ENCODE peak calls at places on chromosomes 3 and 15, in four cellular contexts. Q is left ventricle myocardium inferior, Z is lower leg skin, U is endodermal cell. E is an unnamed sample.

GRCh38 chr3:184320099-184320445 is 5.7 kb downstream of the EIF4G1 start:
- DNase-seq in Q (peak; percentile 97), Z (peak; percentile 99), U (no peak), E (peak; percentile 98)

GRCh38 chr15:81809543-81809942 is 236.3 kb downstream of the MEX3B start:
- DNase-seq in Z (no peak), U (peak; percentile 70), Q (no peak), E (no peak)

GRCh38 chr3:31166249-31166885 is 271.9 kb upstream of the GADL1 start:
- DNase-seq in U (no peak), Z (no peak), Q (no peak), E (no peak)

GRCh38 chr3:47781326-47781684 is 388 bp downstream of the SMARCC1 start:
- DNase-seq in Z (peak; percentile 92), U (peak; percentile 78), Q (peak; percentile 70), E (no peak)

GRCh38 chr15:29225534-29226224 is 43.9 kb downstream of the NSMCE3 start:
- DNase-seq in U (no peak), Z (no peak), Q (no peak), E (no peak)

GRCh38 chr3:56210201-56210774 is 258.0 kb downstream of the ERC2 start:
- DNase-seq in U (no peak), Z (no peak), Q (no peak), E (no peak)

GRCh38 chr15:57355259-57355658 is 21.0 kb upstream of the CGNL1 start:
- DNase-seq in Q (no peak), U (peak; percentile 79), Z (no peak), E (no peak)

GRCh38 chr15:39427705-39428104 is 153.2 kb upstream of the THBS1 start:
- DNase-seq in Z (no peak), Q (peak; percentile 25), U (no peak), E (no peak)

GRCh38 chr3:124707667-124708066 is 22.6 kb upstream of the UMPS start:
- DNase-seq in Z (no peak), Q (no peak), U (peak; percentile 58), E (no peak)

GRCh38 chr15:40618906-40619305 is 24.9 kb downstream of the KNL1 start:
- DNase-seq in Q (no peak), Z (no peak), U (no peak), E (no peak)

GRCh38 chr15:95024388-95024787 is 793.0 kb downstream of the MCTP2 start:
- DNase-seq in Z (no peak), Q (no peak), U (peak; percentile 47), E (no peak)

GRCh38 chr3:70861855-70862254 is 549.4 kb upstream of the MDFIC2 start:
- DNase-seq in Z (no peak), U (no peak), Q (no peak), E (no peak)

GRCh38 chr3:172515130-172515918 is 7.9 kb downstream of the TNFSF10 start:
- DNase-seq in Z (no peak), Q (no peak), U (no peak), E (no peak)

GRCh38 chr3:105747056-105747455 is 121.8 kb downstream of the CBLB start:
- DNase-seq in Z (no peak), Q (no peak), U (no peak), E (no peak)

GRCh38 chr3:66661628-66662027 is 160.8 kb upstream of the LRIG1 start:
- DNase-seq in Z (no peak), Q (no peak), U (no peak), E (no peak)

GRCh38 chr3:16388850-16389411 is 123.9 kb downstream of the OXNAD1 start:
- DNase-seq in Q (no peak), U (no peak), Z (no peak), E (no peak)

GRCh38 chr3:184289426-184289938 is 9.6 kb upstream of the PSMD2 start:
- DNase-seq in U (peak; percentile 94), Z (no peak), Q (peak; percentile 35), E (peak; percentile 56)

GRCh38 chr3:17753271-17753992 is 11.0 kb upstream of the TBC1D5 start:
- DNase-seq in U (no peak), Q (no peak), Z (no peak), E (no peak)

GRCh38 chr15:67192185-67192584 is 62.3 kb downstream of the AAGAB start:
- DNase-seq in U (no peak), Q (no peak), Z (no peak), E (no peak)

GRCh38 chr15:68187559-68187958 is 17.6 kb downstream of the CALML4 start:
- DNase-seq in Z (no peak), Q (peak; percentile 50), U (no peak), E (no peak)

GRCh38 chr3:184757010-184757651 is 45.3 kb upstream of the MAGEF1 start:
- DNase-seq in Z (peak; percentile 92), U (peak; percentile 76), Q (peak; percentile 55), E (no peak)

GRCh38 chr3:132538072-132538471 is 59.0 kb upstream of the ACKR4 start:
- DNase-seq in Q (no peak), U (no peak), Z (no peak), E (no peak)

GRCh38 chr15:63255485-63255990 is 21.9 kb upstream of the APH1B start:
- DNase-seq in Q (no peak), U (peak; percentile 61), Z (no peak), E (no peak)

GRCh38 chr3:161915283-161915682 is 418.7 kb downstream of the OTOL1 start:
- DNase-seq in U (no peak), Z (no peak), Q (no peak), E (no peak)

GRCh38 chr15:98888839-98889479 is 118.6 kb downstream of the PGPEP1L start:
- DNase-seq in U (no peak), Q (no peak), Z (no peak), E (no peak)

GRCh38 chr15:80090879-80091503 is 31.5 kb downstream of the ZFAND6 start:
- DNase-seq in Z (no peak), U (no peak), Q (no peak), E (no peak)
- TF ChIP-seq CTCF in Z (no peak), U (peak; percentile 72), Q (no peak), E (peak; percentile 70)

DNA sequence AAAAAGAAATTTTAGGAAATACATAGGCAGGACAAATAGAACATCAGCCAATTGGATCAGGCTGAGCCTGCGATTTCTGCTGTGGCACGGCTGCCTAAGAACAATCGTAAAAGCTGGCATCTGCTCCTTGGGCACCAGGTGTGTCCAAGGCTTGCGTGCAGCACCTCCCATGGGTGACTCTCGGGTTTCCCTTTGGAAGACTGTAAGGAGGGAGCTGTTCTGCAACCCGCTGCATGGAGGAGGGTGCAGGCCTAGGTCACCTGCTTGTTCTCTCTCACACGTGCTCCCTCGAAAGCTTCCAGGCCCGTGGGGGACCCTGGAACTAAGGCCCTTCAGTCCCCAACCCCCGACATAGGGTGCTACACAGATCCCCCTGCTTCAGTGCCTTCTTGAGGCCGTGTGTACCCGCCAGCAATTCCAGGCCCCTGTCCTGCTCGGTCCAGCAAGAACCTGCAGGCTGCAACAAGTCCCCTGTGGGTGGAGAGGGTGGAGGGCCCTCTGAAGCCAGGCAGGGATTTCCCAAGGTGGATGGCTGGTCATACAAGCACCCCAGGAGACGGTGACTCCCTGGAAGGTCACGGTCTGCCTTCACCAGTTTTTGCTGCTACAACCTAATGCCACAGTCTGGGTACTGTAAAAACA is 3.4 kb downstream of the GP9 start:
- DNase-seq in Z (no peak), U (peak; percentile 39), Q (no peak), E (no peak)
- TF ChIP-seq CTCF in Z (no peak), U (no peak), Q (no peak), E (no peak)

DNA sequence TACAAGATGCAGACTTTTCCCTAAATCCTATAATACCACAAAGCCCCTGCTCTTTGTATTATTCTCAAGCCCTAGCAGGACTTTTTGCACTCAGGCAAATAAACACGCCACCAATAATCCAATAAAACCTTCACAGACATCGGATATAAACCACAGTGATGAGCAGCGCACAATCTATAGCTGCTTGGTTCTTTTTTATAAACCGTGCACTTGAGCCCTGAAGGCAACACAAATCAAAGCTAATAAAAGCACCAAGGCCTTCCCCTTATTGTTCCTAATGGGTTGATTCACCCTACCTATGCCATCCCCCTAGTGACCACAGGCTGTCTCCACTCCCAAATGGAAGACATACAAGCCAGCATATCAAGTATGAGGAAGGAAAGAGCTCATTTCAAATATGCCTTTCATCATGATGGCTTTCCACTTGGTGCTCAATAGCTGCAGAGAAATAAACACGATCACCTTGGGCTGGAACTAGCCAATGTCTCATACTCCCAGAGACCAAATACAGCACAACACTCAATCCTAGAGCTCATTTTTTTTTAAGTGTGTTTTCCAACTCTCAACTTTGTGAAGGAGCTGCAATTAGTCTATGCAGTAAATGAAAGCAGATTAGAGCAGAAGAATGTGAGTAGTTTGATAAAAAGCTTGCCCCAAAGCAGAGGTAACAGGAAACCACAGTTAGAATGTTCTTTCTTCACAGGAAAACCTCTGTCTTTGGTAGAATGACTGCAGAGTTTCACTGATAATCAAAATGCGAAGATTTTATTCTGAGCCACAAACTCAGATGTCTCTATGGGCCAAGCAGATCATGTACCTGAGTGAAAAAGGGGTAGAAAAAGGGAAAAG is 573.9 kb downstream of the AGBL1 start:
- DNase-seq in Q (no peak), Z (no peak), U (no peak), E (no peak)
- TF ChIP-seq CTCF in Q (no peak), Z (no peak), U (peak; percentile 49), E (no peak)

DNA sequence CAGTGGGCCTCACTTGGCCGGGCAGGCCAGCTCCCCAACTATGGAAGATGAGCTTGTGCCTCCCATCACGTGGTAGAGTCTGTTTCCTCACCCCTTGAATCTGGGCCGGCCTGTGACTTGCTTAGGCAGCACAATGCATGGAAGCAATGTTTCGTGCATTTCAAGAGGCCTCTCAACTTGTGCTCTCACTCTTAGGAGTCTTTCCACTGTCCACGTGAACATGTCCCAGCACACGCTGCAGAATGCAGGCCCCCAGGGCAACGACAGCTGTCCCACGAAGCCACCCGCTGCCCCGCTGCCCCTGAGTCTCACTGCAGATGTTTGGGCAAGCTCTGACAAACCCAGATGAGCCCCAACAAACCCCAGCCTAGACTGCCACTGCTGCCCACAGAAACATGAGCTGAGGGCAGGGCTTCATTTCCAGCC is 27.2 kb upstream of the SLC41A3 start:
- DNase-seq in Z (peak; percentile 63), U (peak; percentile 23), Q (no peak), E (no peak)
- TF ChIP-seq CTCF in Z (no peak), U (no peak), Q (no peak), E (no peak)